ENCODE peak calls at places on chromosomes 3 and 15, in four cellular contexts. L, W, Y and I are unnamed samples.

GRCh38 chr3:89851974-89852621 is 744.7 kb downstream of the EPHA3 start:
- DNase-seq in L (peak), W (peak), Y (peak), I (peak)

GRCh38 chr3:56792201-56792600 is 9.5 kb downstream of the ARHGEF3 start:
- DNase-seq in L (no peak), W (no peak), Y (no peak), I (no peak)

GRCh38 chr3:182092662-182093262 is 381.0 kb downstream of the SOX2 start:
- DNase-seq in L (peak), W (peak), Y (no peak), I (no peak)

GRCh38 chr15:64842099-64842940 is 605 bp downstream of the PLEKHO2 start:
- DNase-seq in L (no peak), W (peak), Y (peak), I (no peak)

GRCh38 chr3:12615263-12615662 is 48.7 kb downstream of the RAF1 start:
- DNase-seq in L (no peak), W (no peak), Y (no peak), I (no peak)

GRCh38 chr15:85458764-85459163 is 78.4 kb downstream of the AKAP13 start:
- DNase-seq in L (no peak), W (peak), Y (no peak), I (no peak)

GRCh38 chr15:63244399-63244798 is 33.0 kb upstream of the APH1B start:
- DNase-seq in L (no peak), W (no peak), Y (no peak), I (no peak)

GRCh38 chr3:194275721-194276120 is 75.4 kb downstream of the CPN2 start:
- DNase-seq in L (no peak), W (no peak), Y (no peak), I (no peak)

GRCh38 chr15:24878153-24878552 is 76.6 kb upstream of the SNRPN start:
- DNase-seq in L (peak), W (no peak), Y (no peak), I (no peak)

GRCh38 chr3:120569224-120569915 is 26.8 kb upstream of the NDUFB4 start:
- DNase-seq in L (no peak), W (no peak), Y (no peak), I (no peak)

GRCh38 chr15:28021281-28022039 is 77.7 kb downstream of the OCA2 start:
- DNase-seq in L (peak), W (peak), Y (peak), I (peak)

GRCh38 chr3:186823391-186823790 is 17.1 kb upstream of the RFC4 start:
- DNase-seq in L (no peak), W (no peak), Y (no peak), I (no peak)

GRCh38 chr15:34588046-34588674 is 4.7 kb upstream of the GOLGA8B start:
- DNase-seq in L (peak), W (peak), Y (peak), I (peak)

GRCh38 chr3:189967254-189967865 is 153.3 kb downstream of the P3H2 start:
- DNase-seq in L (peak), W (peak), Y (peak), I (peak)